ENCODE peak calls at places on chromosomes 11 and 22, in five cellular contexts. Q is cardiac muscle cell, N is IMR-90, R is fibroblast of the aortic adventitia, P is GM23338. A is an unnamed sample.

GRCh38 chr11:19587979-19588378 is 124.7 kb upstream of the NAV2 start:
- DNase-seq in R (no peak), N (no peak), Q (no peak), P (no peak), A (no peak)

GRCh38 chr22:35782504-35782903 is 64.8 kb downstream of the APOL5 start:
- DNase-seq in P (peak), N (no peak), Q (no peak), R (no peak), A (no peak)

GRCh38 chr11:60795291-60795690 is 10.2 kb downstream of the MS4A10 start:
- DNase-seq in R (no peak), N (no peak), P (no peak), Q (no peak), A (no peak)

GRCh38 chr22:42262964-42263363 is 7.5 kb downstream of the TCF20 start:
- DNase-seq in Q (no peak), R (no peak), N (no peak), P (no peak), A (no peak)

GRCh38 chr11:58006940-58007339 is 16.7 kb upstream of the OR9Q1 start:
- DNase-seq in N (peak), R (peak), Q (no peak), P (no peak), A (no peak)

GRCh38 chr11:19380375-19380774 is 139.6 kb upstream of the E2F8 start:
- DNase-seq in P (no peak), Q (no peak), N (peak), R (peak), A (peak)

GRCh38 chr11:94132152-94132558 is 3.5 kb downstream of the PANX1 start:
- DNase-seq in P (no peak), N (peak), R (peak), Q (no peak), A (peak)

GRCh38 chr11:76807206-76807875 is 24.2 kb downstream of the TSKU start:
- DNase-seq in R (peak), P (peak), Q (peak), N (peak), A (no peak)

GRCh38 chr11:128291835-128292234 is 295.5 kb downstream of the ETS1 start:
- DNase-seq in Q (no peak), N (no peak), R (no peak), P (no peak), A (no peak)

GRCh38 chr22:45077826-45078334 is 68.1 kb upstream of the PHF21B start:
- DNase-seq in P (no peak), Q (no peak), R (no peak), N (no peak), A (no peak)

GRCh38 chr11:57407010-57407409 is 16.6 kb upstream of the PRG2 start:
- DNase-seq in N (no peak), P (no peak), Q (no peak), R (no peak), A (no peak)

GRCh38 chr22:47163876-47164513 is 401.5 kb downstream of the TBC1D22A start:
- DNase-seq in Q (no peak), R (no peak), N (no peak), P (no peak), A (no peak)

GRCh38 chr11:78038697-78039313 is 15.7 kb upstream of the KCTD14 start:
- DNase-seq in N (peak), P (no peak), R (no peak), Q (no peak), A (no peak)

DNA sequence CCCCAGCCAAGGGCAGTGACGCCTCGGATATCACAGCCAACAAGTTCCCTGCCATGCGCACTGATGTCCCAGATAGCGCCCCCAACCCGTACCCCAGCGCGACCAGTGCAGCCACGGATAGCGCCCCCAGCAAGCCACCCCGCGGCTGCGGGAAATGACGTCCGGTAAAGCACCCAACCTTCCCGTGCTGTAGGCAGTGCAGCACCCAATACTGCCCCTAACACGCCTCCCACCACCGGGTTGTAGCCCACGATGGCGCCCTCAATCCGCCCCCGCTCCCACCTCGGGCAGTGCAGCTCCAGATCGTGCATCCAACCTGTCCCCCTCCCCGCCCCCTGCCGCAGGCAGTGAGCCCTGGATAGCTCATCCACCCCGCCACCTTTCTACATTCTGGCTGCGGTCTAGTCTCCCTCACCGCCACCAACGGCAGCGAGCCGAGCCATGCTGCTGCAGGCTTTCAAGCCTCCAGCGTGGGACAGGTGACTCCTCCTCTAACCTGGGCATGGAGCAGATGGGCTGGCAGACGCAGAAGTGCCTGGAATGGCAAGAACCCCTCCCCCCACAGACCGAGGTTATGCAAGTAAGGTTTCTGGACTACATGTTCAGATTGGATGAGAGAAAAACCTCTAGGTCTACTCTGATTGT is 540 bp downstream of the RFPL2 start:
- DNase-seq in N (no peak), P (peak), R (peak), Q (peak), A (no peak)
- H3K4me3 ChIP-seq in N (no peak), P (peak), R (no peak), Q (peak), A (no peak)

GRCh38 chr11:111967651-111968050 is 30.5 kb downstream of the DIXDC1 start:
- DNase-seq in N (no peak), Q (no peak), R (peak), P (no peak), A (no peak)
- H3K4me3 ChIP-seq in N (no peak), Q (no peak), R (no peak), P (no peak), A (no peak)

GRCh38 chr22:41003976-41004375 is 52.8 kb downstream of the RBX1 start:
- DNase-seq in P (no peak), Q (no peak), R (no peak), N (no peak), A (no peak)

GRCh38 chr22:41003041-41003440 is 51.9 kb downstream of the RBX1 start:
- DNase-seq in N (no peak), P (peak), Q (no peak), R (no peak), A (no peak)

GRCh38 chr22:41000040-41000565 is 48.9 kb downstream of the RBX1 start:
- DNase-seq in P (no peak), R (no peak), Q (no peak), N (no peak), A (no peak)

GRCh38 chr22:41001722-41002122 is 50.5 kb downstream of the RBX1 start:
- DNase-seq in P (no peak), Q (no peak), R (peak), N (peak), A (no peak)

DNA sequence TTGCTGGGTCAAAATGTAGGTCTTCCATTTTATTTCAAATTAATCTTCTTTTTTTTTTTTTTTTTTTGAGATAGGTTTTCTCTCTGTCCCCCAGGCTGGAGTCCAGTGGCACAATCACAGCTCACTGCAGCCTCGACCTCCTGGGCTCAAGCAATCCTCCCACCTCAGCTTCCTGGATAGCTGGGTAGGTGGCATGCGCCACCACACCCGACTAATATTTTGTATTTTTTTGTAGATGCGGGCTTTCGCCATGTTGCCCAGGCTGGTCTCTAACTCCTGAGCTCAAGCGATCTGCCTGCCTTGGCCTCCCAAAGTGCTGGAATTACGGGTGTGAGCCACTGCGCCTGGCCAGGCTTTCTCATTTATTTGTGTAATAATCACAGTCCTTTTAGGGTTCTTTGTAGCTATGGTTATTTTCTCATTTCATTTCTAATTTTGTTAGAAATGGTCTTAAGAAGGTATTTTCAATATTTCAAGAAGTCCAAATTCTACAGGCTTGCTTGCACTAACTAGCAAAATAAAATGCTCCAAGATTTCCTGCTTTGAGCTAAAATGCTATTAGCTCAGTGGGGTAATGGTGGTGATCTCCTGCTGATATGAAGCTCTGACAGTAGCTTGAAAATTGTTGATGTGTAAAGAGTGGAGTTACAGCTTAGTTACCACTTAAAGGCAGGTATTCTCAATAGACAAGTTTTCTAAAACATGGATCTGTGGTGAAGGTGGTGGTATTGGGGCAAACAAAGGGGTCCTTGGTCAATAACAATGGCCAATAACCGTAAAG is 50.0 kb downstream of the RBX1 start:
- DNase-seq in N (no peak), R (no peak), Q (no peak), P (no peak), A (no peak)
- H3K4me3 ChIP-seq in N (no peak), R (no peak), Q (no peak), P (no peak), A (no peak)

GRCh38 chr11:126404367-126404766 is 48.9 kb downstream of the ST3GAL4 start:
- DNase-seq in Q (no peak), N (peak), P (no peak), R (no peak), A (no peak)

GRCh38 chr11:126405374-126405773 is 49.9 kb downstream of the ST3GAL4 start:
- DNase-seq in R (no peak), N (no peak), P (no peak), Q (no peak), A (no peak)

GRCh38 chr11:126406368-126406767 is 50.9 kb downstream of the ST3GAL4 start:
- DNase-seq in R (no peak), P (no peak), N (no peak), Q (no peak), A (no peak)

GRCh38 chr11:126407101-126407521 is 51.6 kb downstream of the ST3GAL4 start:
- DNase-seq in Q (no peak), R (no peak), N (no peak), P (no peak), A (no peak)

DNA sequence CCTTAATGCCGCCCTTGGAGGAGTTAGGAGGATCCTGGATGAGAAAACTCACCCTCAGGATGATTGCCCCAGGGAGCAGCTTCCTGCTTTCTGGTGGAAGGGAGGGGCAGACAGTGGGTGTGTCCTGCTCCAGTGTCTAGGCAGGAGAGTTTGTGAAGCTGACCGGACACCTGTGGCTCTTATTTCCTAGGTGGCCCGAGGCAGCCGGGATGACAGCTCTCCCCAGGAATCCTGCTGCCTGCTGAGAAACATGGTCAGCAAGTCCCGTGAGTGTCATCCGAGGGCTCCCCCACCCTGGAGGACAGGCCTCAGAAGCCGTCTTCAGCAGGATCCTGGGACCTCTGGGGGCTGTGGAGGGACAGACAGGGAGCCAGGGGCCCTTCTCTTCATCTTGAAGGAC is 50.4 kb downstream of the ST3GAL4 start:
- DNase-seq in R (no peak), P (no peak), Q (no peak), N (no peak), A (no peak)
- H3K4me3 ChIP-seq in R (no peak), P (no peak), Q (no peak), N (no peak), A (no peak)

GRCh38 chr22:37417737-37418348 is 9.4 kb downstream of the ELFN2 start:
- DNase-seq in Q (no peak), P (no peak), R (no peak), N (peak), A (no peak)

GRCh38 chr22:37418627-37419369 is 8.5 kb downstream of the ELFN2 start:
- DNase-seq in Q (no peak), R (no peak), N (no peak), P (peak), A (no peak)

GRCh38 chr22:37419916-37420655 is 7.2 kb downstream of the ELFN2 start:
- DNase-seq in N (peak), P (peak), R (no peak), Q (peak), A (no peak)

GRCh38 chr22:37420656-37421467 is 6.4 kb downstream of the ELFN2 start:
- DNase-seq in R (peak), Q (no peak), P (peak), N (peak), A (no peak)

GRCh38 chr22:37419370-37419915 is 7.8 kb downstream of the ELFN2 start:
- DNase-seq in N (no peak), Q (no peak), P (no peak), R (no peak), A (no peak)
- H3K4me3 ChIP-seq in N (peak), Q (peak), P (peak), R (peak), A (peak)

GRCh38 chr11:111922803-111923202 is 4.1 kb downstream of the C11orf52 start:
- DNase-seq in Q (no peak), R (peak), P (no peak), N (peak), A (no peak)

GRCh38 chr11:111923351-111923788 is 4.7 kb downstream of the C11orf52 start:
- DNase-seq in P (no peak), R (peak), N (peak), Q (no peak), A (no peak)

GRCh38 chr11:111923951-111924350 is 5.2 kb downstream of the C11orf52 start:
- DNase-seq in N (no peak), P (no peak), R (no peak), Q (no peak), A (no peak)

GRCh38 chr11:111926505-111927391 is 8.0 kb downstream of the C11orf52 start:
- DNase-seq in Q (peak), N (peak), P (peak), R (peak), A (peak)

GRCh38 chr11:111925953-111926352 is 7.2 kb downstream of the C11orf52 start:
- DNase-seq in R (no peak), N (no peak), P (no peak), Q (no peak), A (no peak)
- H3K4me3 ChIP-seq in R (no peak), N (no peak), P (peak), Q (no peak), A (no peak)

DNA sequence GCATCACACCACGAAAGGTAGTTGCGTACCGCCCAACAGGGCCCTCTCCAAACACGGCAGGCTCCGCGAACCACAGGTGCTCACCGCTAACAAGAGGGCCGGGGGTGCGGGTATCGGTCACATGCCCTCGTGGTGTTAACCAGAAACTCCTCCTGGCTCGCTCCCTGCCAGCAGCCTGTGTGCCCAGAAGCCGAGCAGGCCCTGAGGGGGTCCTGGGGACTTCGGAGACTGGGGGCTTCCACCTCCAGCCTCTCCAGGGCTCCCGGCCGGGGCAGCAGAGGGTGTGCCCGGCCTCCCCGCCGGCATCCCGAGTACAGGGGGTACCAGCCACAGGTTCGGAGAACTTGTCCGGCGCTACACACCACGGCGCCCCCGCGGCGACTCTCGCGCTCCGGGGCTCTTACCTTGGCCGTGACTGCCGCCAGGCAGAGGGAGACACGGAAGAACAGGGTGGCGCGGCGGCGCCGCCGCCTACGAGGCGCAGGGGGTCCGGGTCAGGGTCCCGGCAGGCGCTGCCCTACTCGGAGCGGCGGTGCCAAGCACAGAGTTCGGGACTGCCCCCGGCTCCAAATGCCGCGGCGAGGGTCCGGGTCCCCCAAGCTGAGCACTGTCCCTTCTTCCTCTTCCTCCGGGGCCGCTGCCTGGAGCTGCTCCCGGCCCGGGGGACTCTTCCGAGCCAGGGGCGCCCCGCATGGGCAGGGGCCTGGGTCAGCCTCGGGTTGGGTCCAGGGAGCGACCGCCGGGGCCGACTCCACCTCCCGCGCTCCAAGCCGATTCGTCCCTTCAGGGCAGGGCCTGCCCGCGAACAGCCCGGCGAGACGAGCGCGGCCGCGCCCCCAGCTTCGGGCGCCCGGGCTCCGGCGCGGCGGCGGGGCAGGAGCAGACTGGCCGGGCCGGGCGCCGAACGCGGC is at the start of gene LARGE1:
- DNase-seq in Q (peak), R (peak), N (peak), P (peak), A (no peak)
- H3K4me3 ChIP-seq in Q (peak), R (peak), N (peak), P (peak), A (peak)

DNA sequence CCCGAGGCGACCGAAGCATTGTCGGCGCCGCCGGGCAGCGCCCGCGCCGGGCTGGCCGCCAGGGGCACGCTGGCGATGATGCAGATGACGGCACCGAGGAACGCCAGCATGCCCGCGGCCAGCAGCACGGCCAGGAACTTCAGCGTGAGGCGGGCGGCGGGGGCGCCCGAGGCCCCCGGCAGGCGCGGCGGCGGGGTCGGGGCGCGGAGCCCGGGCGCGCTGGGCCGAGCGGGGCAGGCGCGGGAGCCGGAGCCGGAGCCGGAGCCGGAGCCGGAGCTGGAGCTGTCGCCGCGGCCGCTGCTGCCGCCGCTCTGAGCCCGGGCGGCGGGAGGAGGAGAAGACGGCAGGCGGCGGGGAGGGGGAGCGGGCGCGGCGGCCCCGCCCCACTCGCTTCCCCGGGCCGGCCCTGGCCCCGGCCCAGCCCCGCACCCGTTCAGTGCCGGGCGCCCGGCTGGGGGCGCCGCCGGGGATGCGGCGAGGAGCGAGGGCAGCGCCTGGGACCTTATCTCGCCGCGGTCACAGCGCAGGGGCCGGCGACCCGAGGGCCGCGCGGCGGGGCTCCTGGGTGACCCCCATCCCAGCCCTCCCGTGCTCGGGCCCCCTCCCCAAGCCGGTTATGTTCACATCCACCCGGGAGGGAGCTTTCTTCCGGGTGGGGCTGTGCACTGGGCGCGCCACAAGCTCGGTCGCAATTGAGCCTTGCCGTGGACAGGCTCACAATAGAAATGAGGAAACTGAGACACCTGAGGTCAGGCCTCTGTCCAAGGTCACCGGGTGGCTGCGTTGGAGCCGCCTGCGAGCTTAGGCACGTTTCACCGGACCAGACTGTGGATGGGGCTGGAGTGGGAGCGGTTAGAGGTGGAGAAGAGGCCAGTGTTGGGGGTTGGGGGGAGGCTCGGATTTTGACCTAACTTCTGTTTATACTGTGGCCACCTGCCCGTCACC is at the start of gene NPTXR:
- DNase-seq in R (no peak), P (peak), N (peak), Q (peak), A (no peak)
- H3K4me3 ChIP-seq in R (peak), P (peak), N (peak), Q (peak), A (peak)

GRCh38 chr11:73645972-73646631 is at the start of gene PLEKHB1:
- DNase-seq in R (no peak), P (peak), Q (no peak), N (no peak), A (no peak)
- H3K4me3 ChIP-seq in R (no peak), P (peak), Q (no peak), N (no peak), A (no peak)

A was measured in skeletal muscle cell.